ENCODE peak calls at places on chromosomes 1 and 21, in seven cellular contexts. One of them, this sample, is unnamed.

GRCh38 chr1:212700892-212701819 is 1.5 kb upstream of the BATF3 start:
- DNase-seq in endothelial cell: peak
- DNase-seq in B cell: peak
- DNase-seq in CD8-positive, alpha-beta T cell: no peak
- DNase-seq in breast epithelium: peak
- DNase-seq in pancreas: peak
- DNase-seq in fibroblast of lung: peak
- DNase-seq in this sample: peak

GRCh38 chr1:162987866-162988265 is 81.3 kb upstream of the RGS4 start:
- DNase-seq in breast epithelium: no peak
- DNase-seq in pancreas: no peak
- DNase-seq in CD8-positive, alpha-beta T cell: no peak
- DNase-seq in endothelial cell: no peak
- DNase-seq in B cell: no peak
- DNase-seq in fibroblast of lung: no peak
- DNase-seq in this sample: no peak

GRCh38 chr21:43321111-43321510 is 105.8 kb downstream of the SIK1 start:
- DNase-seq in B cell: no peak
- DNase-seq in pancreas: peak
- DNase-seq in breast epithelium: no peak
- DNase-seq in fibroblast of lung: peak
- DNase-seq in endothelial cell: no peak
- DNase-seq in CD8-positive, alpha-beta T cell: no peak
- DNase-seq in this sample: no peak

GRCh38 chr1:73782901-73783300 is 415.1 kb downstream of the LRRIQ3 start:
- DNase-seq in breast epithelium: no peak
- DNase-seq in B cell: no peak
- DNase-seq in CD8-positive, alpha-beta T cell: no peak
- DNase-seq in fibroblast of lung: no peak
- DNase-seq in endothelial cell: no peak
- DNase-seq in pancreas: no peak
- DNase-seq in this sample: no peak

GRCh38 chr1:204455831-204456145 is 38.8 kb downstream of the PIK3C2B start:
- DNase-seq in fibroblast of lung: no peak
- DNase-seq in breast epithelium: no peak
- DNase-seq in endothelial cell: no peak
- DNase-seq in pancreas: no peak
- DNase-seq in CD8-positive, alpha-beta T cell: no peak
- DNase-seq in B cell: no peak
- DNase-seq in this sample: no peak

GRCh38 chr1:20355101-20355827 is 64.6 kb downstream of the VWA5B1 start:
- DNase-seq in breast epithelium: no peak
- DNase-seq in CD8-positive, alpha-beta T cell: no peak
- DNase-seq in pancreas: no peak
- DNase-seq in B cell: no peak
- DNase-seq in endothelial cell: no peak
- DNase-seq in fibroblast of lung: no peak
- DNase-seq in this sample: no peak

GRCh38 chr1:60547821-60548220 is 474.3 kb upstream of the C1orf87 start:
- DNase-seq in CD8-positive, alpha-beta T cell: no peak
- DNase-seq in B cell: no peak
- DNase-seq in fibroblast of lung: no peak
- DNase-seq in breast epithelium: no peak
- DNase-seq in endothelial cell: no peak
- DNase-seq in pancreas: no peak
- DNase-seq in this sample: no peak

GRCh38 chr1:153550827-153551512 is 1.9 kb upstream of the S100A3 start:
- DNase-seq in breast epithelium: no peak
- DNase-seq in endothelial cell: no peak
- DNase-seq in pancreas: no peak
- DNase-seq in B cell: no peak
- DNase-seq in CD8-positive, alpha-beta T cell: no peak
- DNase-seq in fibroblast of lung: no peak
- DNase-seq in this sample: peak

GRCh38 chr1:53313556-53313955 is 14.3 kb downstream of the LRP8 start:
- DNase-seq in endothelial cell: no peak
- DNase-seq in fibroblast of lung: no peak
- DNase-seq in CD8-positive, alpha-beta T cell: no peak
- DNase-seq in pancreas: peak
- DNase-seq in breast epithelium: no peak
- DNase-seq in B cell: no peak
- DNase-seq in this sample: no peak

GRCh38 chr1:64471724-64472276 is 1.9 kb downstream of the CACHD1 start:
- DNase-seq in breast epithelium: no peak
- DNase-seq in endothelial cell: no peak
- DNase-seq in fibroblast of lung: peak
- DNase-seq in B cell: no peak
- DNase-seq in pancreas: no peak
- DNase-seq in CD8-positive, alpha-beta T cell: no peak
- DNase-seq in this sample: no peak

GRCh38 chr1:202968895-202969295 is 1.8 kb upstream of the CYB5R1 start:
- DNase-seq in breast epithelium: no peak
- DNase-seq in CD8-positive, alpha-beta T cell: no peak
- DNase-seq in endothelial cell: peak
- DNase-seq in pancreas: no peak
- DNase-seq in fibroblast of lung: peak
- DNase-seq in B cell: peak
- DNase-seq in this sample: no peak

GRCh38 chr1:234604393-234604725 is 5.6 kb downstream of the IRF2BP2 start:
- DNase-seq in pancreas: no peak
- DNase-seq in CD8-positive, alpha-beta T cell: no peak
- DNase-seq in endothelial cell: no peak
- DNase-seq in breast epithelium: no peak
- DNase-seq in B cell: no peak
- DNase-seq in fibroblast of lung: no peak
- DNase-seq in this sample: no peak

GRCh38 chr21:20994790-20995189 is 3.4 kb upstream of the NCAM2 start:
- DNase-seq in B cell: no peak
- DNase-seq in CD8-positive, alpha-beta T cell: no peak
- DNase-seq in breast epithelium: no peak
- DNase-seq in pancreas: no peak
- DNase-seq in fibroblast of lung: no peak
- DNase-seq in endothelial cell: no peak
- DNase-seq in this sample: no peak

GRCh38 chr1:203593723-203594122 is 32.9 kb upstream of the ATP2B4 start:
- DNase-seq in endothelial cell: no peak
- DNase-seq in B cell: peak
- DNase-seq in breast epithelium: no peak
- DNase-seq in fibroblast of lung: peak
- DNase-seq in CD8-positive, alpha-beta T cell: peak
- DNase-seq in pancreas: peak
- DNase-seq in this sample: no peak

GRCh38 chr1:228365321-228366061 is 41.1 kb downstream of the TRIM11 start:
- DNase-seq in B cell: no peak
- DNase-seq in fibroblast of lung: no peak
- DNase-seq in breast epithelium: no peak
- DNase-seq in endothelial cell: no peak
- DNase-seq in CD8-positive, alpha-beta T cell: no peak
- DNase-seq in pancreas: no peak
- DNase-seq in this sample: peak

GRCh38 chr1:194629011-194629410 is 1442.6 kb upstream of the B3GALT2 start:
- DNase-seq in endothelial cell: no peak
- DNase-seq in CD8-positive, alpha-beta T cell: no peak
- DNase-seq in pancreas: no peak
- DNase-seq in fibroblast of lung: no peak
- DNase-seq in breast epithelium: no peak
- DNase-seq in B cell: no peak
- DNase-seq in this sample: no peak

DNA sequence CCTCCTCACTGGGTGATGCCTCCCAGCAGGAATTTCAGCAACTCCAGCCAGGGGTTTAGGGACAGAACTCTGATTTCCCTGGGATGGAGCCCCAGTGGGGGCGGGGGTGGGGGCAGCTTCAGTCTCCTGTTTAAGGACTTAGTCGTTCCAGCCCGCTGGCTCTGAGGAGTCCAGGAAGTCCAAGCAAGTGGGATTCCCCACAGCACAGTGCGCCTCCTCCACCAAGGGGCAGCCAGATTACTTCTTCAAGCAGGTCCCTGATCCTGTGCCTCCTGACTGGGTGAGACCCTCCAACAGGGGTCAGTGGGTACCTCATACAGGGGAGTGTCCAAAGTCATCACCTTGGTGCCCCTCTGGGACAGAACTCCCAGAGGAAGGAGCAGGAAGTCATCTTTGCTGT is 1438.4 kb upstream of the B3GALT2 start:
- DNase-seq in pancreas: no peak
- DNase-seq in B cell: no peak
- DNase-seq in fibroblast of lung: no peak
- DNase-seq in breast epithelium: no peak
- DNase-seq in endothelial cell: no peak
- DNase-seq in CD8-positive, alpha-beta T cell: no peak
- DNase-seq in this sample: no peak
- TF ChIP-seq CTCF in pancreas: no peak
- TF ChIP-seq CTCF in B cell: no peak
- TF ChIP-seq CTCF in fibroblast of lung: no peak
- TF ChIP-seq CTCF in breast epithelium: no peak
- TF ChIP-seq CTCF in endothelial cell: no peak
- TF ChIP-seq CTCF in CD8-positive, alpha-beta T cell: no peak
- TF ChIP-seq CTCF in this sample: no peak

GRCh38 chr1:103949714-103950113 is 200.0 kb downstream of the AMY1C start:
- DNase-seq in fibroblast of lung: no peak
- DNase-seq in B cell: no peak
- DNase-seq in breast epithelium: no peak
- DNase-seq in CD8-positive, alpha-beta T cell: no peak
- DNase-seq in pancreas: no peak
- DNase-seq in endothelial cell: no peak
- DNase-seq in this sample: no peak

GRCh38 chr1:103945774-103946173 is 196.1 kb downstream of the AMY1C start:
- DNase-seq in B cell: no peak
- DNase-seq in fibroblast of lung: no peak
- DNase-seq in breast epithelium: no peak
- DNase-seq in endothelial cell: no peak
- DNase-seq in pancreas: no peak
- DNase-seq in CD8-positive, alpha-beta T cell: no peak
- DNase-seq in this sample: no peak

GRCh38 chr1:103953386-103953785 is 203.7 kb downstream of the AMY1C start:
- DNase-seq in breast epithelium: no peak
- DNase-seq in fibroblast of lung: no peak
- DNase-seq in pancreas: no peak
- DNase-seq in B cell: no peak
- DNase-seq in endothelial cell: no peak
- DNase-seq in CD8-positive, alpha-beta T cell: no peak
- DNase-seq in this sample: no peak

DNA sequence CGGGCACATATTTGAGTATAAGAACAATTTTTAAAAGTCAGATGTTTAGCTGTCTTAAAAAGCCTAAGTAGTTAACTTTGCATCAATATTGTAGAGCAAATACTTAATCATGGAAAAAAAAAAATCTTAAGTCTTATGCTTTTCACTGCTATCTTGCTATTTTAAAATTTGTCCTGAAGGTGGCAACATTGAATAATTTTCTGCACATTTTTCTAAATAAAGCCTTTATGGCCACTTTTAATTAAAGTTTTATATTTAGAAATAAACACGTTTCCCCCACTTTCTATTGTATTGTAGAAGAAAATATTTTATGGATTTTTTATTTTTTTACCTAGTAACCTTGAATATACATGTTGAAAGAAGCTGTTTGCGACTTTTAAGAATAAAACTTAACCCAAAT is 198.8 kb downstream of the AMY1C start:
- DNase-seq in fibroblast of lung: peak
- DNase-seq in B cell: no peak
- DNase-seq in endothelial cell: no peak
- DNase-seq in pancreas: no peak
- DNase-seq in CD8-positive, alpha-beta T cell: no peak
- DNase-seq in breast epithelium: no peak
- DNase-seq in this sample: no peak
- TF ChIP-seq CTCF in fibroblast of lung: no peak
- TF ChIP-seq CTCF in B cell: no peak
- TF ChIP-seq CTCF in endothelial cell: peak
- TF ChIP-seq CTCF in pancreas: no peak
- TF ChIP-seq CTCF in CD8-positive, alpha-beta T cell: no peak
- TF ChIP-seq CTCF in breast epithelium: no peak
- TF ChIP-seq CTCF in this sample: no peak

DNA sequence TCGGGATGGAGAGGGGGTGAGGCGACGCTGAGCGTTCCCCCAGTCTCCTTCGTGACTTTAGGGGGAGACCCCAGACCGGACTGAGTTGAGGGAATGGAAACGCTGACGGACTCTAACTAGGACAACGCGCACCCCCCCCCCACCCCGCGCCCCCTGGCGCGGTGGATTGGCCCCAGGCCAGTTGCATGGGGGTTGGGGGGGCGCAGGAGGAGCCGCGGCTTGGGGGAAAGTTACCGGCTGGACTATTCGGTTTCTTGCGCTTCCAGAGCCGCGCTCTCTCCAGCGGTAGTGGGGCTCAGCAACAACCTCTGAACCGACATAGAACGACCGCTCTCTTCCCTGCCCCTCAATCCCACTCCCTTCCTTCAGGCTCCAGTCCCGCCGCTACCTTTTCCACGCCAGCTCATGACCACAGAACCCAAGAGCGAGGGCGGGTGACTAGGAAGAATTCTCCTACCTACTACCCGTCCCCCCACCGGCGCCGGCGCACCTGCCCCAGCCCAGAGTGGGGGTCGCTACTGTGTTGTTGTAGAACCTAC is 694 bp downstream of the ZBTB7B start:
- DNase-seq in B cell: no peak
- DNase-seq in pancreas: peak
- DNase-seq in fibroblast of lung: peak
- DNase-seq in CD8-positive, alpha-beta T cell: no peak
- DNase-seq in endothelial cell: peak
- DNase-seq in breast epithelium: no peak
- DNase-seq in this sample: peak
- TF ChIP-seq CTCF in B cell: no peak
- TF ChIP-seq CTCF in pancreas: no peak
- TF ChIP-seq CTCF in fibroblast of lung: no peak
- TF ChIP-seq CTCF in CD8-positive, alpha-beta T cell: no peak
- TF ChIP-seq CTCF in endothelial cell: no peak
- TF ChIP-seq CTCF in breast epithelium: no peak
- TF ChIP-seq CTCF in this sample: no peak

GRCh38 chr1:152018537-152018936 is 18.3 kb downstream of the S100A11 start:
- DNase-seq in endothelial cell: peak
- DNase-seq in breast epithelium: no peak
- DNase-seq in fibroblast of lung: no peak
- DNase-seq in CD8-positive, alpha-beta T cell: no peak
- DNase-seq in pancreas: no peak
- DNase-seq in B cell: no peak
- DNase-seq in this sample: no peak
- TF ChIP-seq CTCF in endothelial cell: peak
- TF ChIP-seq CTCF in breast epithelium: no peak
- TF ChIP-seq CTCF in fibroblast of lung: peak
- TF ChIP-seq CTCF in CD8-positive, alpha-beta T cell: no peak
- TF ChIP-seq CTCF in pancreas: no peak
- TF ChIP-seq CTCF in B cell: peak
- TF ChIP-seq CTCF in this sample: no peak

GRCh38 chr1:15702722-15703550 is 18.8 kb downstream of the PLEKHM2 start:
- DNase-seq in endothelial cell: no peak
- DNase-seq in breast epithelium: no peak
- DNase-seq in CD8-positive, alpha-beta T cell: no peak
- DNase-seq in B cell: no peak
- DNase-seq in fibroblast of lung: no peak
- DNase-seq in pancreas: no peak
- DNase-seq in this sample: no peak
- TF ChIP-seq CTCF in endothelial cell: no peak
- TF ChIP-seq CTCF in breast epithelium: no peak
- TF ChIP-seq CTCF in CD8-positive, alpha-beta T cell: no peak
- TF ChIP-seq CTCF in B cell: no peak
- TF ChIP-seq CTCF in fibroblast of lung: peak
- TF ChIP-seq CTCF in pancreas: no peak
- TF ChIP-seq CTCF in this sample: no peak

DNA sequence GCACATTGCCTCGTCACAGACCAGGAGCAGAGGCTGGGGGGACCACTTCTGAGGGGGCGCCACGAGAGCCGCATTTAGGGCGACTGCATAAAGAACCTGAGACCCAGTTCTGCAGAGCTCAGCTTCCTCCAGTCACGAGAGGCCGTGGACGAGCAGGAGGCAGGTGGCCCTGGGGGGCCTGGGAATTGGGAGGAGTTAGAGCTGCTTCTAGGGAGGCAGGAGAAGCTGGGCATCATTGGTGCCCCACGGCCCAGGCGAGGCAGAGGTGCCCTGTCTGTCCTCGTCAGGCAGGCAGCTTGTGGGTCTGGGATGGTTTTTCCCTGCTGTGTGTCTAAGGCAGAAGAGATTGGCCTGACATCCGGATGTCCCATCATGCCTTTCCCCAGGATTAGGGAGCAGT is 389.3 kb downstream of the CAMTA1 start:
- DNase-seq in CD8-positive, alpha-beta T cell: no peak
- DNase-seq in endothelial cell: no peak
- DNase-seq in B cell: no peak
- DNase-seq in breast epithelium: no peak
- DNase-seq in pancreas: no peak
- DNase-seq in fibroblast of lung: no peak
- DNase-seq in this sample: no peak
- TF ChIP-seq CTCF in CD8-positive, alpha-beta T cell: no peak
- TF ChIP-seq CTCF in endothelial cell: no peak
- TF ChIP-seq CTCF in B cell: no peak
- TF ChIP-seq CTCF in breast epithelium: no peak
- TF ChIP-seq CTCF in pancreas: no peak
- TF ChIP-seq CTCF in fibroblast of lung: no peak
- TF ChIP-seq CTCF in this sample: no peak

This sample was measured in lower leg skin.